ENCODE peak calls at places on chromosomes 11 and 22, in five cellular contexts. T is activated CD4-positive, alpha-beta T cell treated with anti-CD3 and anti-CD28 coated beads for 24 hours; Y is nucleus accumbens; K is ELR; Q is anterior cingulate cortex. X is an unnamed sample.

GRCh38 chr11:86990079-86990478 is 34.9 kb upstream of the FZD4 start:
- DNase-seq in K (peak), Y (no peak), Q (no peak), T (no peak), X (no peak)

GRCh38 chr11:107947904-107948303 is 19.7 kb downstream of the RAB39A start:
- DNase-seq in Q (no peak), K (no peak), T (no peak), Y (no peak), X (no peak)

GRCh38 chr11:19713221-19714092 is 820 bp downstream of the NAV2 start:
- DNase-seq in T (no peak), K (peak), Y (no peak), Q (no peak), X (no peak)

GRCh38 chr11:69352715-69353325 is 58.9 kb downstream of the MYEOV start:
- DNase-seq in T (peak), K (peak), Q (no peak), Y (no peak), X (peak)

GRCh38 chr11:131932584-131933360 is 562.4 kb downstream of the NTM start:
- DNase-seq in T (no peak), K (no peak), Y (no peak), Q (peak), X (no peak)

GRCh38 chr22:41888638-41889200 is 26.2 kb downstream of the SHISA8 start:
- DNase-seq in Q (no peak), K (no peak), Y (no peak), T (no peak), X (no peak)

GRCh38 chr22:24564376-24565058 is 8.7 kb downstream of the SNRPD3 start:
- DNase-seq in Q (no peak), T (no peak), K (no peak), Y (no peak), X (peak)

GRCh38 chr11:58770627-58771457 is 39.1 kb upstream of the GLYAT start:
- DNase-seq in K (peak), T (no peak), Q (no peak), Y (no peak), X (peak)

GRCh38 chr22:27100789-27101188 is 443.4 kb downstream of the MIAT start:
- DNase-seq in T (no peak), K (peak), Y (no peak), Q (no peak), X (no peak)

GRCh38 chr11:31246451-31247165 is 122.9 kb downstream of the DCDC1 start:
- DNase-seq in K (no peak), Q (no peak), Y (no peak), T (no peak), X (no peak)

GRCh38 chr11:113384551-113384950 is 3.0 kb upstream of the ANKK1 start:
- DNase-seq in K (peak), Y (no peak), T (no peak), Q (no peak), X (peak)

GRCh38 chr11:117950320-117950719 is 21.1 kb upstream of the TMPRSS13 start:
- DNase-seq in K (peak), Y (no peak), Q (no peak), T (no peak), X (no peak)

GRCh38 chr22:49788492-49788891 is 39.2 kb downstream of the BRD1 start:
- DNase-seq in Q (no peak), T (no peak), K (no peak), Y (no peak), X (no peak)

GRCh38 chr11:111001986-111002616 is 243.4 kb upstream of the POU2AF2 start:
- DNase-seq in Q (no peak), K (peak), T (no peak), Y (no peak), X (peak)

GRCh38 chr22:29270475-29271271 is 2.6 kb downstream of the EWSR1 start:
- DNase-seq in Q (no peak), T (no peak), Y (no peak), K (peak), X (no peak)

X was measured in GM04504.